ENCODE peak calls at places on chromosomes 3 and 15, in eight cellular contexts. I, F, O, P, W, D, L and V are unnamed samples.

GRCh38 chr15:70781236-70781635 is 17.9 kb upstream of the UACA start:
- DNase-seq in I (no peak), F (peak; percentile 44), O (no peak), P (no peak), W (no peak), D (no peak), L (no peak), V (no peak)

GRCh38 chr3:139227827-139228226 is 116.0 kb upstream of the MRPS22 start:
- DNase-seq in I (no peak), F (no peak), O (no peak), P (no peak), W (no peak), D (no peak), L (no peak), V (no peak)

GRCh38 chr15:26191216-26191615 is 328.1 kb upstream of the ATP10A start:
- DNase-seq in I (no peak), F (no peak), O (no peak), P (no peak), W (no peak), D (no peak), L (no peak), V (no peak)

GRCh38 chr15:70357453-70357852 is 259.7 kb upstream of the TLE3 start:
- DNase-seq in I (no peak), F (no peak), O (no peak), P (no peak), W (no peak), D (peak; percentile 37), L (no peak), V (no peak)

GRCh38 chr3:11583638-11584046 is 60.1 kb downstream of the VGLL4 start:
- DNase-seq in I (no peak), F (no peak), O (no peak), P (no peak), W (no peak), D (no peak), L (no peak), V (no peak)

GRCh38 chr3:46895204-46895660 is 17.7 kb downstream of the PTH1R start:
- DNase-seq in I (peak; percentile 81), F (peak; percentile 49), O (peak; percentile 80), P (peak; percentile 65), W (peak; percentile 57), D (peak; percentile 89), L (peak; percentile 63), V (peak; percentile 87)

GRCh38 chr15:39127151-39127815 is 453.6 kb upstream of the THBS1 start:
- DNase-seq in I (no peak), F (no peak), O (no peak), P (no peak), W (no peak), D (no peak), L (no peak), V (no peak)

GRCh38 chr3:119434703-119435102 is 28.7 kb downstream of the TMEM39A start:
- DNase-seq in I (no peak), F (no peak), O (no peak), P (no peak), W (no peak), D (no peak), L (no peak), V (no peak)

GRCh38 chr3:52313188-52313773 is 2.8 kb upstream of the DNAH1 start:
- DNase-seq in I (no peak), F (no peak), O (no peak), P (no peak), W (no peak), D (no peak), L (no peak), V (peak; percentile 54)

GRCh38 chr15:26970712-26971210 is at the start of gene GABRG3:
- DNase-seq in I (no peak), F (peak; percentile 82), O (no peak), P (no peak), W (no peak), D (no peak), L (peak; percentile 72), V (no peak)

GRCh38 chr3:18745472-18745871 is 320.3 kb upstream of the SATB1 start:
- DNase-seq in I (no peak), F (no peak), O (no peak), P (no peak), W (no peak), D (no peak), L (no peak), V (no peak)

GRCh38 chr3:37695138-37695537 is 166.5 kb upstream of the CTDSPL start:
- DNase-seq in I (no peak), F (no peak), O (no peak), P (no peak), W (no peak), D (no peak), L (no peak), V (no peak)

GRCh38 chr15:57517027-57517671 is 74.6 kb upstream of the MYZAP start:
- DNase-seq in I (no peak), F (no peak), O (no peak), P (no peak), W (no peak), D (no peak), L (no peak), V (no peak)

GRCh38 chr3:116440196-116440595 is 5.1 kb downstream of the LSAMP start:
- DNase-seq in I (no peak), F (no peak), O (no peak), P (no peak), W (no peak), D (no peak), L (no peak), V (peak; percentile 17)

GRCh38 chr3:185188816-185189215 is 36.0 kb upstream of the C3orf70 start:
- DNase-seq in I (no peak), F (no peak), O (no peak), P (no peak), W (peak; percentile 21), D (no peak), L (no peak), V (no peak)
- TF ChIP-seq CTCF in I (no peak), F (no peak), O (no peak), P (no peak), W (no peak), D (no peak), L (no peak), V (no peak)

DNA sequence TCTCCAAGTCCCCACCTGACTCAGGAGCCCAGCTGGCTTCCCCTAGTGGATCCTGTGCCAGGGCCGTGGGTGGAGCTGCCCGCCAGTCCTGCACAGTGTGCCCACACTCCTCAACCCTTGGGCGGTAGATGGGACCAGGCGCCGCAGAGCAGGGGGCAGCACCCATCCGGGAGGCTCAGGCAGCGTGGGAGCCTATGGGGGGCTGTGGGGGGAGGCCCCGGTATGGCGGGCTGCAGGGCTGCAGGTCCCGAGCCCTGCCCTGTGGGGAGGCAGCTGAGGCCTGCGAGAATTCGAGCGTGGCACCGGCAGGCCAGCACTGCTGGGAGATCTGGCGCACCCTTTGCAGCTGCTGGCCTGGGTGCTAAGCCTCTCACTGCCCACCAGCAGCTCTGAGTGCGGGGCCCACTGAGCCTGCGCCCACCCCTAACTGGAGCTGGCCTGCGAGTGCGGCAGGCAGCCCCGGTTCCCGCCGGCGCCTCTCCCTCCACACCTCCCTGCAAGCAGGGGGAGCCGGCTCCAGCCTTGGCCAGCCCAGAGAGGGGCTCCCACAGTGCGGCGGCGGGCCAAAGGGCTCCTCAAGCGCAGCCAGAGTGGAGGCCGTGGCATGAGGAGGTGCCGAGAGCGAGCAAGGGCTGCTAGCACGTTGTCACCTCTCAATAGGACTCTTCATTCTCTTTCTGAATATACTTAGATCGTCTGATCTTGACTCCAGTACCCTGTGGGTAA is 64.0 kb downstream of the TMEM212 start:
- DNase-seq in I (no peak), F (no peak), O (no peak), P (no peak), W (no peak), D (no peak), L (no peak), V (no peak)
- TF ChIP-seq CTCF in I (no peak), F (no peak), O (no peak), P (no peak), W (no peak), D (no peak), L (no peak), V (no peak)

GRCh38 chr15:83010709-83011270 is 649 bp downstream of the C15orf40 start:
- DNase-seq in I (peak; percentile 63), F (peak; percentile 81), O (peak; percentile 64), P (no peak), W (peak; percentile 80), D (peak; percentile 87), L (peak; percentile 74), V (peak; percentile 86)
- TF ChIP-seq CTCF in I (peak; percentile 73), F (peak; percentile 94), O (no peak), P (peak; percentile 38), W (peak; percentile 94), D (peak; percentile 77), L (peak; percentile 58), V (peak; percentile 95)

DNA sequence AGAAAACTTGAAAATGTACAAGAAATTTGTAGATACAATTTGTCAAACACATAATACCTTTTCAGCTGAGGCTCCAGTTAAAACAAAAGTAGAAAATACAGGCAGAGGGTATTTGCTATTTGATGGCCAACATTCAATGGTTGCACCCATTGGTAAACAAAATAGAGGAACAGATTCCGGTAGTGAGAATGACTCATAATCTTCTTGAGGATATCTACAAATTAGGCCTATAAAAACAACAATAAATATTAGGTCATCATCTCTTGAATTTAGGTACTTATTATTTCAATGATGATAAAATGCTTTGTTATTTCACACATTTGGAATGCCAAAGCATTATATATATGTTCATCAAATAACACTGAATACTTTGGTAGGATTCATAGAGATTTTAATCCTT is 53.4 kb downstream of the DENND4A start:
- DNase-seq in I (no peak), F (no peak), O (no peak), P (no peak), W (no peak), D (no peak), L (no peak), V (no peak)
- TF ChIP-seq CTCF in I (no peak), F (no peak), O (no peak), P (no peak), W (no peak), D (no peak), L (no peak), V (no peak)

GRCh38 chr3:35640736-35641135 is 1.4 kb downstream of the ARPP21 start:
- DNase-seq in I (no peak), F (no peak), O (no peak), P (no peak), W (no peak), D (no peak), L (no peak), V (no peak)

GRCh38 chr3:35640186-35640584 is 860 bp downstream of the ARPP21 start:
- DNase-seq in I (no peak), F (no peak), O (no peak), P (no peak), W (no peak), D (no peak), L (no peak), V (no peak)

GRCh38 chr3:35644461-35644860 is 5.1 kb downstream of the ARPP21 start:
- DNase-seq in I (no peak), F (no peak), O (no peak), P (no peak), W (no peak), D (no peak), L (no peak), V (no peak)

GRCh38 chr3:35643391-35643790 is 4.1 kb downstream of the ARPP21 start:
- DNase-seq in I (no peak), F (no peak), O (no peak), P (no peak), W (no peak), D (no peak), L (no peak), V (no peak)

GRCh38 chr3:35641920-35642532 is 2.7 kb downstream of the ARPP21 start:
- DNase-seq in I (no peak), F (no peak), O (no peak), P (no peak), W (no peak), D (no peak), L (no peak), V (no peak)
- TF ChIP-seq CTCF in I (no peak), F (no peak), O (no peak), P (no peak), W (no peak), D (no peak), L (no peak), V (no peak)